ENCODE peak calls at places on chromosomes 16 and 17, in eight cellular contexts. One of them, this sample, is unnamed.

GRCh38 chr16:85206472-85207356 is 94.4 kb upstream of the CIBAR2 start:
- DNase-seq in fibroblast of mammary gland: no peak
- DNase-seq in bronchial epithelial cell: no peak
- DNase-seq in left lung: peak
- DNase-seq in fibroblast of pulmonary artery: peak
- DNase-seq in right lobe of liver: no peak
- DNase-seq in body of pancreas: peak
- DNase-seq in mammary epithelial cell: no peak
- DNase-seq in this sample: peak

GRCh38 chr16:424623-425081 is 797 bp upstream of the RAB11FIP3 start:
- DNase-seq in fibroblast of pulmonary artery: no peak
- DNase-seq in fibroblast of mammary gland: peak
- DNase-seq in body of pancreas: peak
- DNase-seq in left lung: peak
- DNase-seq in bronchial epithelial cell: no peak
- DNase-seq in mammary epithelial cell: no peak
- DNase-seq in right lobe of liver: peak
- DNase-seq in this sample: peak

GRCh38 chr17:74959826-74960738 is 12.5 kb downstream of the HID1 start:
- DNase-seq in left lung: peak
- DNase-seq in right lobe of liver: no peak
- DNase-seq in fibroblast of pulmonary artery: no peak
- DNase-seq in fibroblast of mammary gland: peak
- DNase-seq in bronchial epithelial cell: peak
- DNase-seq in body of pancreas: no peak
- DNase-seq in mammary epithelial cell: peak
- DNase-seq in this sample: no peak

GRCh38 chr17:4956493-4957061 is 5.7 kb downstream of the ENO3 start:
- DNase-seq in fibroblast of pulmonary artery: no peak
- DNase-seq in right lobe of liver: no peak
- DNase-seq in fibroblast of mammary gland: no peak
- DNase-seq in bronchial epithelial cell: no peak
- DNase-seq in left lung: peak
- DNase-seq in mammary epithelial cell: no peak
- DNase-seq in body of pancreas: peak
- DNase-seq in this sample: no peak

GRCh38 chr17:76725580-76726230 is 701 bp downstream of the JMJD6 start:
- DNase-seq in mammary epithelial cell: peak
- DNase-seq in fibroblast of mammary gland: no peak
- DNase-seq in right lobe of liver: peak
- DNase-seq in body of pancreas: peak
- DNase-seq in fibroblast of pulmonary artery: peak
- DNase-seq in bronchial epithelial cell: no peak
- DNase-seq in left lung: peak
- DNase-seq in this sample: no peak

GRCh38 chr17:11441004-11441403 is 157.3 kb upstream of the DNAH9 start:
- DNase-seq in left lung: no peak
- DNase-seq in fibroblast of pulmonary artery: no peak
- DNase-seq in body of pancreas: no peak
- DNase-seq in right lobe of liver: no peak
- DNase-seq in fibroblast of mammary gland: no peak
- DNase-seq in bronchial epithelial cell: no peak
- DNase-seq in mammary epithelial cell: no peak
- DNase-seq in this sample: no peak

GRCh38 chr16:5058476-5058875 is 7.3 kb downstream of the C16orf89 start:
- DNase-seq in bronchial epithelial cell: no peak
- DNase-seq in fibroblast of pulmonary artery: peak
- DNase-seq in mammary epithelial cell: no peak
- DNase-seq in left lung: no peak
- DNase-seq in body of pancreas: no peak
- DNase-seq in right lobe of liver: no peak
- DNase-seq in fibroblast of mammary gland: no peak
- DNase-seq in this sample: peak

GRCh38 chr16:57667526-57668258 is 414 bp upstream of the ADGRG3 start:
- DNase-seq in fibroblast of mammary gland: peak
- DNase-seq in right lobe of liver: peak
- DNase-seq in bronchial epithelial cell: no peak
- DNase-seq in body of pancreas: no peak
- DNase-seq in mammary epithelial cell: no peak
- DNase-seq in left lung: peak
- DNase-seq in fibroblast of pulmonary artery: no peak
- DNase-seq in this sample: no peak

GRCh38 chr17:28191018-28191417 is 128.0 kb upstream of the TMEM97 start:
- DNase-seq in right lobe of liver: no peak
- DNase-seq in body of pancreas: no peak
- DNase-seq in fibroblast of mammary gland: no peak
- DNase-seq in bronchial epithelial cell: no peak
- DNase-seq in left lung: no peak
- DNase-seq in mammary epithelial cell: no peak
- DNase-seq in fibroblast of pulmonary artery: no peak
- DNase-seq in this sample: no peak

GRCh38 chr17:81808778-81809555 is 5.0 kb downstream of the GCGR start:
- DNase-seq in bronchial epithelial cell: no peak
- DNase-seq in right lobe of liver: no peak
- DNase-seq in left lung: no peak
- DNase-seq in body of pancreas: no peak
- DNase-seq in fibroblast of mammary gland: no peak
- DNase-seq in mammary epithelial cell: no peak
- DNase-seq in fibroblast of pulmonary artery: no peak
- DNase-seq in this sample: no peak

GRCh38 chr16:50991436-50991835 is 159.6 kb downstream of the SALL1 start:
- DNase-seq in fibroblast of pulmonary artery: no peak
- DNase-seq in bronchial epithelial cell: no peak
- DNase-seq in fibroblast of mammary gland: no peak
- DNase-seq in right lobe of liver: no peak
- DNase-seq in mammary epithelial cell: no peak
- DNase-seq in body of pancreas: no peak
- DNase-seq in left lung: no peak
- DNase-seq in this sample: no peak

GRCh38 chr17:50957600-50958575 is 91.7 kb upstream of the TOB1 start:
- DNase-seq in right lobe of liver: no peak
- DNase-seq in fibroblast of mammary gland: no peak
- DNase-seq in bronchial epithelial cell: no peak
- DNase-seq in left lung: no peak
- DNase-seq in body of pancreas: no peak
- DNase-seq in fibroblast of pulmonary artery: no peak
- DNase-seq in mammary epithelial cell: no peak
- DNase-seq in this sample: no peak

GRCh38 chr17:50956409-50956749 is 90.2 kb upstream of the TOB1 start:
- DNase-seq in fibroblast of mammary gland: no peak
- DNase-seq in mammary epithelial cell: no peak
- DNase-seq in left lung: no peak
- DNase-seq in right lobe of liver: no peak
- DNase-seq in bronchial epithelial cell: no peak
- DNase-seq in body of pancreas: no peak
- DNase-seq in fibroblast of pulmonary artery: no peak
- DNase-seq in this sample: no peak

GRCh38 chr17:50955160-50955559 is 89.0 kb upstream of the TOB1 start:
- DNase-seq in body of pancreas: no peak
- DNase-seq in fibroblast of mammary gland: no peak
- DNase-seq in left lung: no peak
- DNase-seq in bronchial epithelial cell: no peak
- DNase-seq in mammary epithelial cell: no peak
- DNase-seq in fibroblast of pulmonary artery: no peak
- DNase-seq in right lobe of liver: no peak
- DNase-seq in this sample: no peak

GRCh38 chr17:50955667-50956120 is 89.5 kb upstream of the TOB1 start:
- DNase-seq in fibroblast of mammary gland: no peak
- DNase-seq in right lobe of liver: no peak
- DNase-seq in bronchial epithelial cell: no peak
- DNase-seq in fibroblast of pulmonary artery: no peak
- DNase-seq in mammary epithelial cell: no peak
- DNase-seq in left lung: no peak
- DNase-seq in body of pancreas: no peak
- DNase-seq in this sample: no peak

DNA sequence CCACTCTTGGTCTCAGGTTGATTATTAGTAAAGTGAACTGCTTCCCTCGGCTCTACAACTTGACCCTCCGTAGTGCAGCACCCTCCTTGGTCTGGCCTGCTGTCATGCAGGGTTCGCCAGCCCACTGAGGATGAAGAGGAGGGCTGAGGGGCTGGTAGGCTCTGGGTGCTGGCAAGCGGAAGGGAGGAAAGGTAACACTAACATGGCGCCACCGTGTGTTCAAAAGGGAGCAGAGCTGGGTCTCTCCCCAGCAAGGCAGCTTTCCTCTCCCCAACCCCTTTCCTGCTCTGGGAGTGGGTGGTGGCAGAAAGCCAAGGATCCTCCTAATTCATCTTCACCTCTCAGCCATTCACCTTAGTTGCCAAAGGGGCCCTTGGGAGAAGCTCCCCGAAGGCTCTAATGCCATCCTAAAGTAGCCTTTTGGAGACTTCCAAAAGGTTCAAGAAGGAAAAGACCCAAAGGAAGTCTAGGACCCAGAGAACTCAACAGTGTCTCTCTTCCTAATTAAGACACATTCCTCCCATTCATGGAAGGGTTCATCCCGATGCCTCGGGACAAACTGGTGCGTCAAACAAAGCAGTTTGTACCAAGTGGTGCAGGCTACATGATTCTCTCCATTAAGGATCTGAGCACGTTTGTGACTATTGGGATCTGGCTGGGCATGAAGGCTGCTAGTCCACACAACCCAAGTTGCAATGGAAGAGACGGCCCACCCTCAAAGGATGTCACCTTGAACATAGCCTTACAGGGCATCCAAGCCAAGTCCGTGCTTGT is 90.8 kb upstream of the TOB1 start:
- DNase-seq in fibroblast of pulmonary artery: peak
- DNase-seq in bronchial epithelial cell: peak
- DNase-seq in body of pancreas: peak
- DNase-seq in fibroblast of mammary gland: peak
- DNase-seq in left lung: no peak
- DNase-seq in mammary epithelial cell: peak
- DNase-seq in right lobe of liver: peak
- DNase-seq in this sample: peak
- TF ChIP-seq CTCF in fibroblast of pulmonary artery: peak
- TF ChIP-seq CTCF in bronchial epithelial cell: peak
- TF ChIP-seq CTCF in body of pancreas: peak
- TF ChIP-seq CTCF in fibroblast of mammary gland: peak
- TF ChIP-seq CTCF in left lung: peak
- TF ChIP-seq CTCF in mammary epithelial cell: peak
- TF ChIP-seq CTCF in right lobe of liver: peak
- TF ChIP-seq CTCF in this sample: peak

GRCh38 chr16:67429053-67429798 is 1.7 kb upstream of the HSD11B2 start:
- DNase-seq in right lobe of liver: no peak
- DNase-seq in fibroblast of pulmonary artery: no peak
- DNase-seq in left lung: no peak
- DNase-seq in bronchial epithelial cell: no peak
- DNase-seq in mammary epithelial cell: no peak
- DNase-seq in body of pancreas: no peak
- DNase-seq in fibroblast of mammary gland: no peak
- DNase-seq in this sample: no peak

GRCh38 chr16:67429799-67430503 is 970 bp upstream of the HSD11B2 start:
- DNase-seq in body of pancreas: no peak
- DNase-seq in fibroblast of pulmonary artery: no peak
- DNase-seq in fibroblast of mammary gland: no peak
- DNase-seq in bronchial epithelial cell: no peak
- DNase-seq in left lung: no peak
- DNase-seq in mammary epithelial cell: no peak
- DNase-seq in right lobe of liver: no peak
- DNase-seq in this sample: no peak

GRCh38 chr16:67431077-67431804 is at the start of gene HSD11B2:
- DNase-seq in fibroblast of pulmonary artery: peak
- DNase-seq in right lobe of liver: peak
- DNase-seq in body of pancreas: peak
- DNase-seq in mammary epithelial cell: peak
- DNase-seq in fibroblast of mammary gland: no peak
- DNase-seq in bronchial epithelial cell: peak
- DNase-seq in left lung: peak
- DNase-seq in this sample: peak

GRCh38 chr16:67431805-67432476 is 1.0 kb downstream of the HSD11B2 start:
- DNase-seq in left lung: no peak
- DNase-seq in body of pancreas: no peak
- DNase-seq in fibroblast of mammary gland: no peak
- DNase-seq in mammary epithelial cell: no peak
- DNase-seq in bronchial epithelial cell: no peak
- DNase-seq in fibroblast of pulmonary artery: no peak
- DNase-seq in right lobe of liver: no peak
- DNase-seq in this sample: peak

DNA sequence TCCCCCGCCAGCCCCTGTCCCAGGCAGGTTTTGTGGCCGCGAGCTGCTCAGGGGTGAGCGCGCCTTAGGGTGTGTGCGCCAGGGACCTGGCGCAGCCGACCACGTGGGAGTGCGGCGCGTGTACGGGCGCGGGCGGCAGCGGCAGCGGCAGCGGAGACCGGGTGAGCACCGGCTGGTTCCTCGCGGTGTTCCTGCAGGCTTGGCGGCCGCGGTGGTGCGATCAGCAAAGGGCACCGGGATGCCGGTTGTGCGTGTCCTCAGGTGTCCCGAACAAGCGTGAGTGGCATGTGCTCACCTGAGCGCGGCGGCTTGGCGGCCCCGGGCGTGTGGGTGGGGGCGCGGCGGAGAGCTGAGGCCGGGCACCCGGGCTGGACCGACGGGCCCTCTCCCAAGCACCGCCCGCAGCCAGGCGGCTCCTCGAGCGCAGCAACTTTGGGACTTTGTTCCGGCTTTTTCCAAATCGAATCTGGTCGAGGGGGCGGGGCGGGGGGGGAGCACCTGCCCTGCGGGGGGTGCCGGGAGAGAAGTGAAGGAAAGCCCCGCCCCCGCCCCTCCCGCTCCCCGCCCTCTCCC is 331 bp upstream of the HSD11B2 start:
- DNase-seq in right lobe of liver: peak
- DNase-seq in mammary epithelial cell: peak
- DNase-seq in bronchial epithelial cell: no peak
- DNase-seq in body of pancreas: no peak
- DNase-seq in left lung: peak
- DNase-seq in fibroblast of mammary gland: no peak
- DNase-seq in fibroblast of pulmonary artery: no peak
- DNase-seq in this sample: peak
- TF ChIP-seq CTCF in right lobe of liver: peak
- TF ChIP-seq CTCF in mammary epithelial cell: no peak
- TF ChIP-seq CTCF in bronchial epithelial cell: no peak
- TF ChIP-seq CTCF in body of pancreas: no peak
- TF ChIP-seq CTCF in left lung: no peak
- TF ChIP-seq CTCF in fibroblast of mammary gland: no peak
- TF ChIP-seq CTCF in fibroblast of pulmonary artery: no peak
- TF ChIP-seq CTCF in this sample: no peak

GRCh38 chr17:58096892-58097291 is 13.7 kb downstream of the DYNLL2 start:
- DNase-seq in fibroblast of pulmonary artery: no peak
- DNase-seq in right lobe of liver: no peak
- DNase-seq in body of pancreas: no peak
- DNase-seq in bronchial epithelial cell: no peak
- DNase-seq in fibroblast of mammary gland: no peak
- DNase-seq in left lung: no peak
- DNase-seq in mammary epithelial cell: no peak
- DNase-seq in this sample: no peak
- TF ChIP-seq CTCF in fibroblast of pulmonary artery: no peak
- TF ChIP-seq CTCF in right lobe of liver: no peak
- TF ChIP-seq CTCF in body of pancreas: no peak
- TF ChIP-seq CTCF in bronchial epithelial cell: no peak
- TF ChIP-seq CTCF in fibroblast of mammary gland: peak
- TF ChIP-seq CTCF in left lung: no peak
- TF ChIP-seq CTCF in mammary epithelial cell: no peak
- TF ChIP-seq CTCF in this sample: peak

GRCh38 chr17:37190493-37190892 is 185.3 kb upstream of the C17orf78 start:
- DNase-seq in body of pancreas: no peak
- DNase-seq in mammary epithelial cell: no peak
- DNase-seq in right lobe of liver: no peak
- DNase-seq in bronchial epithelial cell: no peak
- DNase-seq in left lung: no peak
- DNase-seq in fibroblast of pulmonary artery: no peak
- DNase-seq in fibroblast of mammary gland: no peak
- DNase-seq in this sample: no peak

GRCh38 chr17:37191219-37191618 is 184.6 kb upstream of the C17orf78 start:
- DNase-seq in right lobe of liver: no peak
- DNase-seq in body of pancreas: no peak
- DNase-seq in left lung: no peak
- DNase-seq in bronchial epithelial cell: no peak
- DNase-seq in mammary epithelial cell: peak
- DNase-seq in fibroblast of mammary gland: peak
- DNase-seq in fibroblast of pulmonary artery: no peak
- DNase-seq in this sample: no peak

GRCh38 chr17:37194208-37194607 is 181.6 kb upstream of the C17orf78 start:
- DNase-seq in body of pancreas: no peak
- DNase-seq in fibroblast of mammary gland: no peak
- DNase-seq in left lung: no peak
- DNase-seq in bronchial epithelial cell: no peak
- DNase-seq in fibroblast of pulmonary artery: no peak
- DNase-seq in right lobe of liver: no peak
- DNase-seq in mammary epithelial cell: no peak
- DNase-seq in this sample: no peak
- TF ChIP-seq CTCF in body of pancreas: no peak
- TF ChIP-seq CTCF in fibroblast of mammary gland: no peak
- TF ChIP-seq CTCF in left lung: no peak
- TF ChIP-seq CTCF in bronchial epithelial cell: no peak
- TF ChIP-seq CTCF in fibroblast of pulmonary artery: no peak
- TF ChIP-seq CTCF in right lobe of liver: no peak
- TF ChIP-seq CTCF in mammary epithelial cell: no peak
- TF ChIP-seq CTCF in this sample: no peak

This sample was measured in nephron progenitor cell.